ENCODE peak calls at places on chromosome 22, in four cellular contexts. F is adrenal gland, T is mesothelial cell of epicardium, Z is coronary artery. X is an unnamed sample.

GRCh38 chr22:19674929-19675253 is 39.4 kb upstream of the SEPTIN5 start:
- DNase-seq in F (no peak), T (no peak), Z (no peak), X (no peak)

GRCh38 chr22:48692734-48693376 is 1134.8 kb downstream of the BRD1 start:
- DNase-seq in F (peak), T (no peak), Z (no peak), X (no peak)

GRCh38 chr22:33116846-33117547 is 58.8 kb upstream of the SYN3 start:
- DNase-seq in F (no peak), T (no peak), Z (no peak), X (no peak)

GRCh38 chr22:29842740-29843139 is 4.7 kb upstream of the ASCC2 start:
- DNase-seq in F (peak), T (no peak), Z (no peak), X (no peak)

GRCh38 chr22:20219667-20220628 is 48.2 kb downstream of the RTN4R start:
- DNase-seq in F (no peak), T (no peak), Z (no peak), X (no peak)

GRCh38 chr22:40631925-40632324 is 4.6 kb downstream of the MRTFA start:
- DNase-seq in F (no peak), T (no peak), Z (no peak), X (no peak)

GRCh38 chr22:31537019-31537535 is 40.7 kb downstream of the SFI1 start:
- DNase-seq in F (no peak), T (no peak), Z (no peak), X (no peak)

GRCh38 chr22:46143491-46144147 is 6.7 kb upstream of the PPARA start:
- DNase-seq in F (peak), T (no peak), Z (no peak), X (no peak)

GRCh38 chr22:46417769-46418168 is 82.3 kb downstream of the TRMU start:
- DNase-seq in F (no peak), T (no peak), Z (no peak), X (no peak)

DNA sequence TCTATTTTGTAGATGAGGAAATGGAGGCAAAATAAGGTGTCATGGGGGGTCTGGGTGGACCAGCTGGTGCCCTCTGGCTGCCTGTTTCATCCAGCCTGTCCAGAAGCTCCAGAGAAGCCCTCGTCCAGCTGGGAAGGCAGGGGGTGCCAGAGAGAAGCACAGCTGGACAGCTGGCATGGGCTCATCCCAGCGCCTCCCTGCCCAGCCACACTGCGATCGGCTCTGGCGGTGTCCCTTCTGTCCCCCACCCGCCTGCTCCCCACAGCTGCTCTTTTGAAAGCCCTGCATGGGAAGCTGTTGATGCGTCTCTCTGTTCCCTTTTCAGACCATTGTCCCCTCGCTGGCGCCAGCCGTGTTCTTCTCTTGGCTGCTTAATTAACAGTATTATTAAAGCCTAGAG is 86.5 kb downstream of the MN1 start:
- DNase-seq in F (no peak), T (no peak), Z (no peak), X (no peak)
- TF ChIP-seq CTCF in F (no peak), T (no peak), Z (no peak), X (no peak)

DNA sequence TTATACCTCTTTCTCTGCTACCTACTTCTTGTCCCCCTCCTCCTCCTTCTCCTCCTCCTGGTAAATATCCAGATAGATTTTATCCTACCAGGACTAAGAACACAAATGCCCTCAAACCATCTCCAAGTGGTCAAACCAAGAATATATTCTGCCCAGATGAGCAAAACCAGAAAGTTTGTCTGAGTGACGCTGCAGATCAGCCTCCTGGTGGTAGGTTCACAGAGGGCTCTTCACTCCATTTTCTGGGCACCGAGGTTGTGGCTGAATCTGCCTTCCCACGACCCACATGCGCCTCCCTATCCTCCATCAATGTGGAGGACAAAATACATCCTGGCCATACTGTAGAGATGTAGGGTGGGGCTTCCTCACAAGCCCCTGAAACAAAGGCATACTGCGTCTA is 543.6 kb downstream of the MN1 start:
- DNase-seq in F (no peak), T (no peak), Z (no peak), X (no peak)
- TF ChIP-seq CTCF in F (no peak), T (no peak), Z (no peak), X (no peak)

DNA sequence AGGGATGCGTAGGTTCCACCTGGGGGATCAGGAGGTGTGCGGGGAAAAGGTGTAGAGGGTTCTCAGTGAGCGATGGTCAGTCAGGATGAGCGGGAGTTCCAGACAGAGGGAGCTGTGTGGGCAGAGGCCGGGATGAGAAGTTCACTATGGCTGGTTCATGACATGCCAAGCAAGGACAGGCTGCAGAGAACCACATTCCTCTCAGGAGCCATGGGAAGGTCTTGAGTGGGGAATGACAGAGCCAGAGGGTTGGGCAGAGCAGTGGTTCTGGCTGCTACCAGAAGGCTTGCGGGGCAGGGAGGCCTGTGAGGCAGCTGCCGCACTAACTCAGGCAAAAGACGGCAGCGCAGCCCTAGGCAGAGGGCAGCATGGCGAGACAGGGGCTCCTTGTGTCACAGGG is 66.1 kb downstream of the SCUBE1 start:
- DNase-seq in F (no peak), T (no peak), Z (no peak), X (no peak)
- TF ChIP-seq CTCF in F (no peak), T (no peak), Z (no peak), X (no peak)

DNA sequence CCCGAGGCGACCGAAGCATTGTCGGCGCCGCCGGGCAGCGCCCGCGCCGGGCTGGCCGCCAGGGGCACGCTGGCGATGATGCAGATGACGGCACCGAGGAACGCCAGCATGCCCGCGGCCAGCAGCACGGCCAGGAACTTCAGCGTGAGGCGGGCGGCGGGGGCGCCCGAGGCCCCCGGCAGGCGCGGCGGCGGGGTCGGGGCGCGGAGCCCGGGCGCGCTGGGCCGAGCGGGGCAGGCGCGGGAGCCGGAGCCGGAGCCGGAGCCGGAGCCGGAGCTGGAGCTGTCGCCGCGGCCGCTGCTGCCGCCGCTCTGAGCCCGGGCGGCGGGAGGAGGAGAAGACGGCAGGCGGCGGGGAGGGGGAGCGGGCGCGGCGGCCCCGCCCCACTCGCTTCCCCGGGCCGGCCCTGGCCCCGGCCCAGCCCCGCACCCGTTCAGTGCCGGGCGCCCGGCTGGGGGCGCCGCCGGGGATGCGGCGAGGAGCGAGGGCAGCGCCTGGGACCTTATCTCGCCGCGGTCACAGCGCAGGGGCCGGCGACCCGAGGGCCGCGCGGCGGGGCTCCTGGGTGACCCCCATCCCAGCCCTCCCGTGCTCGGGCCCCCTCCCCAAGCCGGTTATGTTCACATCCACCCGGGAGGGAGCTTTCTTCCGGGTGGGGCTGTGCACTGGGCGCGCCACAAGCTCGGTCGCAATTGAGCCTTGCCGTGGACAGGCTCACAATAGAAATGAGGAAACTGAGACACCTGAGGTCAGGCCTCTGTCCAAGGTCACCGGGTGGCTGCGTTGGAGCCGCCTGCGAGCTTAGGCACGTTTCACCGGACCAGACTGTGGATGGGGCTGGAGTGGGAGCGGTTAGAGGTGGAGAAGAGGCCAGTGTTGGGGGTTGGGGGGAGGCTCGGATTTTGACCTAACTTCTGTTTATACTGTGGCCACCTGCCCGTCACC is at the start of gene NPTXR:
- DNase-seq in F (peak), T (peak), Z (no peak), X (no peak)
- TF ChIP-seq CTCF in F (no peak), T (no peak), Z (no peak), X (no peak)

GRCh38 chr22:36979016-36979415 is 40.2 kb downstream of the TST start:
- DNase-seq in F (no peak), T (no peak), Z (no peak), X (no peak)
- TF ChIP-seq CTCF in F (no peak), T (no peak), Z (no peak), X (no peak)

DNA sequence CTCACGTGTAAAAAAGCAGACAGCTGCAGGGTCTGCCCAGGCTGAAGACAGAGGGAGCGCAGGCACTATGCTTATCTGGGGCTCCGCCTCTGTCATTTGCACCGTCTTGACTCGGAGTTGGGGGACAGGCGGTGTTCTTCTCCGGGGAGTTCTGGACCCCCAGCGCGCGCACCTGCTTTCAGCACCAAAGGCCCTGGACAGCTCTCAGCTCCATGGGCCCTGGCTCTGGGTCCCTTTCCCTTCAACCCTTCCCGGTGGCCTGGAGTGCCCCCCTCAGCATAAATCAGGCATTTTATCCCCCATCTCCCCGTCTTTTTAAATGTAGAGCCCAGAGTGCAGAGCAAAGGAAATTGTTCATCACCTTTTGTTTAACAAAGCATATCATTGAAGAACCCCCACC is 1.5 kb downstream of the SEZ6L start:
- DNase-seq in F (no peak), T (no peak), Z (no peak), X (no peak)
- TF ChIP-seq CTCF in F (no peak), T (no peak), Z (no peak), X (no peak)

GRCh38 chr22:24758164-24758799 is 16.2 kb downstream of the PIWIL3 start:
- DNase-seq in F (peak), T (no peak), Z (no peak), X (no peak)

GRCh38 chr22:24763872-24764485 is 10.5 kb downstream of the PIWIL3 start:
- DNase-seq in F (no peak), T (no peak), Z (no peak), X (no peak)

GRCh38 chr22:24761888-24762675 is 12.4 kb downstream of the PIWIL3 start:
- DNase-seq in F (no peak), T (no peak), Z (no peak), X (no peak)

GRCh38 chr22:24760708-24761306 is 13.7 kb downstream of the PIWIL3 start:
- DNase-seq in F (no peak), T (no peak), Z (no peak), X (no peak)

DNA sequence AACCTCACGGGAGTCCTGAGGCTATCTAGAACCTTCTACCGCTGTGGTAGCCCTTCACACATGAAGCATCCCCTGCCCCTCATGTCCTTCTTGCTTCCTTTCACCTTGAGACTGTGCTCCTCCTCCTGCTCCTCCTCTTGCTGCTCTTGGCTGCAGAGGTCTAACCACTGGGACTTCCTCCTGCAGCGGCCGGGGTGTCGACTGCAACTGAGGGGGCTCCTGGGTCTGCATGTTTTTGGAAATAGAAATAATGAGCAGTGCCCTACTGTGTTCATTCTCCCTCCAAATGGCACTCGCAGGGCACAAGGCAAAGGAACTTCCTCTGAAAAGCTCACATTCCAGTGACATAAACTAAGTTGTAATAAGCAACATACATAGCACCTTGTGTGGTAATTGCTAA is 14.8 kb downstream of the PIWIL3 start:
- DNase-seq in F (no peak), T (no peak), Z (no peak), X (no peak)
- TF ChIP-seq CTCF in F (no peak), T (no peak), Z (no peak), X (no peak)